ENCODE peak calls at places on chromosomes 5 and 9, in four cellular contexts. B, Z, Y and K are unnamed samples.

GRCh38 chr5:52017567-52017966 is 634.3 kb downstream of the ISL1 start:
- DNase-seq in Y (no peak), Z (no peak), B (no peak), K (no peak)

GRCh38 chr5:126188804-126189203 is 234.4 kb upstream of the GRAMD2B start:
- DNase-seq in Y (no peak), B (no peak), Z (no peak), K (no peak)

GRCh38 chr5:101278011-101278687 is 375.1 kb upstream of the ST8SIA4 start:
- DNase-seq in Z (no peak), Y (no peak), B (no peak), K (no peak)

GRCh38 chr5:53326420-53327153 is 153.8 kb upstream of the FST start:
- DNase-seq in Z (no peak), B (no peak), Y (no peak), K (no peak)

GRCh38 chr5:75364571-75365280 is 27.7 kb downstream of the HMGCR start:
- DNase-seq in B (no peak), Z (no peak), Y (no peak), K (no peak)

GRCh38 chr5:145936401-145937131 is at the start of gene SH3RF2:
- DNase-seq in B (peak), Z (peak), Y (peak), K (peak)

GRCh38 chr5:126065061-126065460 is 358.1 kb upstream of the GRAMD2B start:
- DNase-seq in Y (no peak), B (no peak), Z (no peak), K (no peak)

GRCh38 chr5:41196197-41196596 is 17.1 kb downstream of the C6 start:
- DNase-seq in Z (no peak), Y (no peak), B (no peak), K (no peak)

GRCh38 chr9:127698386-127698785 is 8.4 kb upstream of the CFAP157 start:
- DNase-seq in Y (no peak), Z (no peak), B (no peak), K (no peak)

DNA sequence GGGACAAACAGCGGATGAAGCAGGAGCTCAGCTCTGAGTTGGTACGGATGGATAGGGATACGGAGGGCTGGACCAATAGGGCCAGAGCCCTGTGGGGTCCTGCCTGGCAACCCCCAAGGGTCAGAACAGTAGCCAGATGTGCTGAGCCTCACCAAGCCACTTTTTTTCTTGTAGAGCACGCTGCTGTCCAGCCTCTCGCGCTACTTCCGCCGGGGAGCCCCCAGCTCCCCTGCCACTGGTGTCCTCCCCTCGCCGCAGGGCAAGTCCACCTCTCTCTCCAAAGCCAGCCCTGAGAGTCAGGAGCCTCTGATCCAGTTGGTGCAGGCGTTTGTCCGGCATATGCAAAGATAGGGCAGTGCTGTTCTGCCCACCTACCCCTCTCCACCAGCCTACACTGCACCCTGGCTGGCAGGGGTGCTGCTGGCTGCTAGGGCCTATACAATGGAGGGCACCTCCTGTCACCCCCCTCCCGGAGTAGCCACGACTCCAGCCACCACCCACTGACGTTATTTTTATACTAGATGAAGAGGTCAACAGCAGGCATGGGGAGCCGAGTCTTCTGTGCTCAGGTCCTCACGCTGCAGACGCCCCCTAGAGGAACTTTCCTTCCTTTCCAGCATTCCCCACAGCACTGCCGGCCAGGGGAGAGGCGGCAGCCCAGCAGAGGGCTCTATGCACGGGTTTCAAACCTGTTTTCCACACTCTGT is 21.6 kb downstream of the SH3GLB2 start:
- DNase-seq in B (peak), Y (peak), Z (peak), K (peak)
- H3K27ac ChIP-seq in B (no peak), Y (peak), Z (peak), K (no peak)

GRCh38 chr5:135965504-135965903 is 10.7 kb upstream of the LECT2 start:
- DNase-seq in B (no peak), Z (no peak), Y (no peak), K (no peak)

GRCh38 chr5:135966790-135967189 is 12.0 kb upstream of the LECT2 start:
- DNase-seq in Y (no peak), B (no peak), Z (no peak), K (no peak)

GRCh38 chr5:135966165-135966564 is 11.4 kb upstream of the LECT2 start:
- DNase-seq in Y (no peak), Z (no peak), B (no peak), K (no peak)

GRCh38 chr5:135964670-135965320 is 10.0 kb upstream of the LECT2 start:
- DNase-seq in Y (no peak), Z (no peak), B (no peak), K (no peak)
- TF ChIP-seq CTCF in Y (no peak), Z (no peak), B (no peak), K (no peak)

GRCh38 chr9:95368377-95369160 is 51.1 kb upstream of the FANCC start:
- DNase-seq in Y (no peak), B (no peak), Z (no peak), K (no peak)

GRCh38 chr9:95366731-95367325 is 49.3 kb upstream of the FANCC start:
- DNase-seq in Y (no peak), Z (no peak), B (no peak), K (no peak)

GRCh38 chr9:95373765-95374435 is 56.4 kb upstream of the FANCC start:
- DNase-seq in Z (no peak), B (no peak), Y (no peak), K (no peak)

GRCh38 chr9:95373069-95373681 is 55.7 kb upstream of the FANCC start:
- DNase-seq in B (no peak), Y (no peak), Z (no peak), K (no peak)

GRCh38 chr9:95370064-95370463 is 52.6 kb upstream of the FANCC start:
- DNase-seq in Z (no peak), Y (no peak), B (no peak), K (no peak)
- H3K27ac ChIP-seq in Z (no peak), Y (no peak), B (no peak), K (no peak)

DNA sequence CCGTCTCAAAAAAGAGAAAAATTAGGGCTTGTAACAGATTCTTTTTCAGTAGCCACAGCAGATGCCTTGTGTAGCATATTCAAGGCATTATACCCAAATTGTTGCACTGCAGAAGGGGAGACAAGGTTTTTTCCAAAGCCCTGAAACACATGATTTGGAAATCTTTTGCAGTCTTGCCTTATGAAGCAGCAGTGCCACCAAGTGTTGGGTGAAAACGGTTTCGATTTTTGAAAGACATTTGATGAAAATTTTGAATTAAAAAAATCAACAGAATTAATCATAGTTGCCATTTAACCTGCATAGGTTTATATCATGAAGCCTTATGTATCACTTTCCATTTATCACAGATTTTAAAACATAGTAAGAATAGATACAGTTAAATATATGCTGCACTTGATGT is 479.5 kb downstream of the TAF11L14 start:
- DNase-seq in Y (no peak), Z (no peak), B (no peak), K (no peak)
- TF ChIP-seq CTCF in Y (no peak), Z (no peak), B (peak), K (peak)

GRCh38 chr9:124858330-124859046 is 3.3 kb downstream of the RPL35 start:
- DNase-seq in B (no peak), Y (no peak), Z (no peak), K (no peak)
- H3K27ac ChIP-seq in B (no peak), Y (peak), Z (no peak), K (no peak)

DNA sequence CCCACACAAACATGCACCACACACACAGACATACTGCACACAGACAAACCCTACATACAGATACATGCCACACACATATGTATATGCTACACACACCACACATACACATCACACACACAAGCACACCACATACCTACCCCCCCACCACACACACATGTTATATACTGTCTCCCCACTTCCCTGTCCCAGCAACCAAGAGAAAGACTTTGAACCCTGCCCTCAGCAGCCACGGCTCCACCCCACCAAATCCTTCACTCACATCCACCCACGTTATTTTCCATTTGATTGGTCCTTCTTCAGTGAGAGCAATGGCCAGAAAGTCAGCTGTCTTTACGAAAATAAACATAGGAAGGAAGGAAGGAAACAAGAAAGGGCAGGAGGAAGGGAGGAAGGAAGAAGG is 479.8 kb downstream of the DIRAS2 start:
- DNase-seq in Y (no peak), B (no peak), Z (no peak), K (no peak)
- TF ChIP-seq CTCF in Y (no peak), B (no peak), Z (no peak), K (no peak)

GRCh38 chr9:129838707-129839259 is 3.5 kb downstream of the USP20 start:
- DNase-seq in B (no peak), Z (no peak), Y (no peak), K (no peak)
- H3K27ac ChIP-seq in B (no peak), Z (no peak), Y (no peak), K (no peak)